ENCODE peak calls at places on chromosome 3, in ten cellular contexts. A is GM12865, D is mesothelial cell of epicardium, P is bronchial epithelial cell, G is astrocyte of the spinal cord, T is psoas muscle, R is endothelial cell of umbilical vein, J is cardiac muscle cell, O is AG10803, C is cardiac fibroblast. W is an unnamed sample.

GRCh38 chr3:123126051-123126450 is 59.2 kb downstream of the PDIA5 start:
- DNase-seq in A (no peak), D (no peak), P (no peak), G (no peak), T (no peak), R (no peak), J (peak), O (no peak), C (no peak), W (no peak)

GRCh38 chr3:77885381-77885780 is 845.5 kb downstream of the ROBO2 start:
- DNase-seq in A (no peak), D (no peak), P (peak), G (no peak), T (no peak), R (no peak), J (no peak), O (no peak), C (no peak), W (peak)

GRCh38 chr3:12148183-12148940 is 10.3 kb downstream of the TIMP4 start:
- DNase-seq in A (no peak), D (no peak), P (no peak), G (peak), T (peak), R (no peak), J (peak), O (peak), C (peak), W (peak)

GRCh38 chr3:134666885-134667284 is 16.1 kb upstream of the KY start:
- DNase-seq in A (no peak), D (no peak), P (no peak), G (no peak), T (no peak), R (no peak), J (no peak), O (no peak), C (no peak), W (no peak)

GRCh38 chr3:74832925-74833324 is 218.5 kb upstream of the CNTN3 start:
- DNase-seq in A (no peak), D (no peak), P (no peak), G (no peak), T (no peak), R (no peak), J (no peak), O (no peak), C (no peak), W (no peak)

GRCh38 chr3:160401301-160402095 is 2.0 kb downstream of the SMC4 start:
- DNase-seq in A (peak), D (no peak), P (peak), G (peak), T (no peak), R (peak), J (peak), O (peak), C (peak), W (peak)

GRCh38 chr3:77053769-77054168 is 13.9 kb downstream of the ROBO2 start:
- DNase-seq in A (no peak), D (no peak), P (no peak), G (no peak), T (no peak), R (no peak), J (no peak), O (no peak), C (no peak), W (peak)

GRCh38 chr3:197003461-197004385 is 25.9 kb downstream of the MELTF start:
- DNase-seq in A (peak), D (peak), P (no peak), G (no peak), T (peak), R (no peak), J (no peak), O (no peak), C (no peak), W (no peak)

GRCh38 chr3:14344351-14344750 is 58.1 kb upstream of the SLC6A6 start:
- DNase-seq in A (no peak), D (no peak), P (no peak), G (no peak), T (no peak), R (no peak), J (no peak), O (no peak), C (no peak), W (no peak)

GRCh38 chr3:13012228-13012691 is 61.0 kb downstream of the IQSEC1 start:
- DNase-seq in A (peak), D (no peak), P (no peak), G (no peak), T (peak), R (no peak), J (peak), O (peak), C (peak), W (peak)

GRCh38 chr3:195774917-195775316 is 36.8 kb downstream of the MUC4 start:
- DNase-seq in A (no peak), D (no peak), P (no peak), G (peak), T (peak), R (peak), J (peak), O (no peak), C (peak), W (peak)

GRCh38 chr3:59937206-59937605 is 887.4 kb upstream of the CFAP20DC start:
- DNase-seq in A (no peak), D (no peak), P (no peak), G (no peak), T (no peak), R (no peak), J (no peak), O (no peak), C (no peak), W (no peak)

GRCh38 chr3:136621628-136622027 is 130.6 kb downstream of the STAG1 start:
- DNase-seq in A (no peak), D (no peak), P (peak), G (no peak), T (no peak), R (no peak), J (peak), O (peak), C (peak), W (peak)

GRCh38 chr3:33750216-33750558 is 32.1 kb upstream of the CLASP2 start:
- DNase-seq in A (peak), D (no peak), P (no peak), G (no peak), T (no peak), R (no peak), J (peak), O (no peak), C (peak), W (no peak)

GRCh38 chr3:183085634-183086390 is 13.5 kb downstream of the MCCC1 start:
- DNase-seq in A (peak), D (no peak), P (peak), G (peak), T (no peak), R (no peak), J (peak), O (peak), C (peak), W (no peak)

GRCh38 chr3:60185161-60185560 is 1066.1 kb downstream of the FHIT start:
- DNase-seq in A (no peak), D (no peak), P (no peak), G (no peak), T (no peak), R (no peak), J (no peak), O (no peak), C (no peak), W (no peak)

GRCh38 chr3:197394464-197395321 is 96.3 kb upstream of the DLG1 start:
- DNase-seq in A (peak), D (no peak), P (peak), G (peak), T (peak), R (peak), J (peak), O (peak), C (peak), W (peak)

GRCh38 chr3:150073031-150073430 is 102.3 kb upstream of the PFN2 start:
- DNase-seq in A (no peak), D (no peak), P (no peak), G (no peak), T (no peak), R (no peak), J (no peak), O (peak), C (no peak), W (peak)

GRCh38 chr3:5037828-5038227 is 58.6 kb downstream of the BHLHE40 start:
- DNase-seq in A (no peak), D (no peak), P (no peak), G (no peak), T (no peak), R (no peak), J (no peak), O (no peak), C (no peak), W (no peak)

GRCh38 chr3:143935678-143936077 is 35.9 kb upstream of the DIPK2A start:
- DNase-seq in A (no peak), D (no peak), P (peak), G (no peak), T (no peak), R (no peak), J (no peak), O (no peak), C (no peak), W (no peak)

GRCh38 chr3:66303556-66303955 is 82.8 kb downstream of the SLC25A26 start:
- DNase-seq in A (no peak), D (no peak), P (no peak), G (no peak), T (no peak), R (no peak), J (no peak), O (no peak), C (no peak), W (no peak)

GRCh38 chr3:29275309-29275708 is 5.6 kb upstream of the RBMS3 start:
- DNase-seq in A (no peak), D (no peak), P (peak), G (peak), T (peak), R (no peak), J (peak), O (peak), C (no peak), W (peak)

GRCh38 chr3:122668930-122669730 is 11.5 kb upstream of the PARP14 start:
- DNase-seq in A (peak), D (no peak), P (peak), G (peak), T (no peak), R (no peak), J (peak), O (peak), C (peak), W (peak)

GRCh38 chr3:51311055-51311454 is 74.0 kb upstream of the MANF start:
- DNase-seq in A (peak), D (no peak), P (peak), G (peak), T (no peak), R (peak), J (peak), O (peak), C (peak), W (peak)

GRCh38 chr3:30231277-30232141 is 374.9 kb upstream of the TGFBR2 start:
- DNase-seq in A (no peak), D (no peak), P (no peak), G (peak), T (no peak), R (peak), J (peak), O (peak), C (peak), W (peak)

GRCh38 chr3:39505866-39506738 is 38.6 kb downstream of the MOBP start:
- DNase-seq in A (no peak), D (no peak), P (peak), G (no peak), T (no peak), R (peak), J (peak), O (no peak), C (peak), W (no peak)

GRCh38 chr3:50599716-50600118 is 11.9 kb downstream of the CISH start:
- DNase-seq in A (no peak), D (no peak), P (no peak), G (no peak), T (no peak), R (no peak), J (no peak), O (peak), C (no peak), W (no peak)

GRCh38 chr3:126389792-126390142 is 4.9 kb upstream of the CFAP100 start:
- DNase-seq in A (no peak), D (no peak), P (no peak), G (no peak), T (no peak), R (no peak), J (no peak), O (no peak), C (no peak), W (no peak)

GRCh38 chr3:90091557-90091956 is 984.1 kb downstream of the EPHA3 start:
- DNase-seq in A (peak), D (no peak), P (peak), G (peak), T (no peak), R (no peak), J (peak), O (peak), C (peak), W (peak)

GRCh38 chr3:52495777-52496602 is 852 bp downstream of the STAB1 start:
- DNase-seq in A (no peak), D (no peak), P (peak), G (peak), T (peak), R (peak), J (peak), O (peak), C (peak), W (peak)

GRCh38 chr3:171503817-171504216 is 43.6 kb upstream of the TNIK start:
- DNase-seq in A (no peak), D (no peak), P (peak), G (no peak), T (no peak), R (no peak), J (no peak), O (no peak), C (no peak), W (no peak)

DNA sequence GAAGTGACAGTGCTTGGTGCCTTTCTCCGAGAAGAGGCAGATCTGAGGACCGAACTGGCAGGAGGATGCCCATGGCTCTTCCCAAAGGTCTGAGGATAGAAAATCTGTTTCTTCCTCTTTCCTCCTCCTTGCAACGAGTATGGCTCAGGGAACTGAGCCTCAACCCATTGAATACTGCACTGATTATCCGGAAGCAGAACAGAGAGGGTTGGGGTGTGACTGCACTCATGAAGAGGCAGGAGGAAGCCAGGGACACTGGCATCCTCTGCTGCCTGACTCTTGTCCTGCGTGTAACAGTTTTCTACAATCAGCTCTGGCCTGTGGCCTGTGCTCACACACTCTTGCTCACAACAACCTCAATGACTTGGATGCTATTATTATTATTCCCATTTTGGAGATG is 38.9 kb downstream of the KIF9 start:
- DNase-seq in A (peak), D (no peak), P (no peak), G (no peak), T (no peak), R (no peak), J (no peak), O (no peak), C (no peak), W (no peak)
- TF ChIP-seq CTCF in A (peak), D (no peak), P (no peak), G (no peak), T (no peak), R (no peak), J (no peak), O (no peak), C (no peak), W (no peak)

GRCh38 chr3:71586810-71587242 is 3.3 kb upstream of the FOXP1 start:
- DNase-seq in A (no peak), D (no peak), P (no peak), G (no peak), T (no peak), R (no peak), J (no peak), O (no peak), C (no peak), W (no peak)
- TF ChIP-seq CTCF in A (no peak), D (no peak), P (no peak), G (no peak), T (no peak), R (no peak), J (no peak), O (no peak), C (no peak), W (no peak)

GRCh38 chr3:38281895-38282686 is at the start of gene SLC22A14:
- DNase-seq in A (peak), D (no peak), P (no peak), G (no peak), T (no peak), R (no peak), J (no peak), O (no peak), C (peak), W (no peak)
- TF ChIP-seq CTCF in A (peak), D (no peak), P (no peak), G (peak), T (no peak), R (no peak), J (peak), O (no peak), C (no peak), W (no peak)

GRCh38 chr3:188349276-188349962 is 195.5 kb downstream of the LPP start:
- DNase-seq in A (peak), D (no peak), P (peak), G (no peak), T (no peak), R (no peak), J (peak), O (peak), C (peak), W (peak)
- TF ChIP-seq CTCF in A (no peak), D (no peak), P (no peak), G (peak), T (no peak), R (no peak), J (peak), O (no peak), C (no peak), W (no peak)

GRCh38 chr3:36409862-36410261 is 29.6 kb downstream of the STAC start:
- DNase-seq in A (no peak), D (no peak), P (no peak), G (no peak), T (no peak), R (no peak), J (no peak), O (no peak), C (no peak), W (no peak)

GRCh38 chr3:36405193-36405592 is 24.9 kb downstream of the STAC start:
- DNase-seq in A (no peak), D (no peak), P (peak), G (no peak), T (no peak), R (no peak), J (no peak), O (no peak), C (no peak), W (no peak)

GRCh38 chr3:36403661-36404060 is 23.4 kb downstream of the STAC start:
- DNase-seq in A (no peak), D (no peak), P (peak), G (no peak), T (no peak), R (no peak), J (no peak), O (no peak), C (peak), W (no peak)

DNA sequence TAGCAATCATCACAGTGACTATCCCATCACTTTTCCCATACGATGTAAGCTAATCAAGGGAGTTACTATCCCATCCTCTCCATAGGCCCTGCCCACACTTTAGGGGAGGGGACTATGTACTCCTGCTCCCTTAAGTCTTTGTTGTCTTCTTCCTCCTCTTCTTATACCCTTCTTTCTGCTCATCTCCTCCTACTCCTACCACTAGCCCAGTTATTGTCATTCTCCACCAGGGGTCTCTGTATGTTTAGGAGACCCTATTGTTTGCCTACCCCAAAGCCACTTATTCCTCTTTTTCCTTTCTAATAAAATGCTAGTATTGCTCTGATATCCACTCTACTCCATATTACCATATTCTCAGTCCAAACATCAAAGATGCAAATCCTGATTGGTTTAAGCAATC is 27.8 kb downstream of the STAC start:
- DNase-seq in A (no peak), D (no peak), P (no peak), G (no peak), T (no peak), R (no peak), J (peak), O (no peak), C (peak), W (peak)
- TF ChIP-seq CTCF in A (peak), D (no peak), P (no peak), G (peak), T (no peak), R (no peak), J (peak), O (peak), C (no peak), W (no peak)

W was measured in foreskin fibroblast.